ENCODE peak calls at places on chromosomes 7 and 10, in nine cellular contexts. Q is stimulated activated CD4-positive, alpha-beta T cell treated with anti-CD3 and anti-CD28 coated beads, Interleukin-2, amount 100 ng/mL, for 24 hours; C is fibroblast of gingiva; M is globus pallidus; Y is RPMI8226; R is cortex of kidney; J is HAP-1; G is activated CD4-positive, alpha-beta T cell treated with anti-CD3 and anti-CD28 coated beads, Interleukin-2, amount 50 U/mL, for 48 hours; O is stimulated activated CD8-positive, alpha-beta memory T cell treated with anti-CD3 and anti-CD28 coated beads, Interleukin-2, amount 100 ng/mL, for 1 hour. B is an unnamed sample.

GRCh38 chr7:55545496-55545895 is 26.8 kb downstream of the VOPP1 start:
- DNase-seq in Q (no peak), C (peak; percentile 26), M (no peak), Y (no peak), R (no peak), J (no peak), G (no peak), O (no peak), B (no peak)

GRCh38 chr10:101561068-101561915 is 26.8 kb downstream of the POLL start:
- DNase-seq in Q (no peak), C (no peak), M (no peak), Y (no peak), R (no peak), J (no peak), G (no peak), O (no peak), B (peak; percentile 12)

GRCh38 chr7:20786779-20787651 is at the start of gene SP8:
- DNase-seq in Q (no peak), C (no peak), M (no peak), Y (no peak), R (no peak), J (peak; percentile 69), G (peak; percentile 22), O (no peak), B (no peak)

GRCh38 chr10:78777466-78778256 is 291.1 kb upstream of the ZMIZ1 start:
- DNase-seq in Q (no peak), C (peak; percentile 21), M (peak; percentile 91), Y (no peak), R (no peak), J (no peak), G (no peak), O (no peak), B (no peak)

GRCh38 chr7:85736085-85736484 is 549.2 kb upstream of the SEMA3D start:
- DNase-seq in Q (no peak), C (no peak), M (no peak), Y (no peak), R (no peak), J (no peak), G (no peak), O (no peak), B (no peak)

GRCh38 chr7:131197920-131198610 is 129.6 kb upstream of the MKLN1 start:
- DNase-seq in Q (no peak), C (no peak), M (no peak), Y (no peak), R (no peak), J (peak; percentile 91), G (no peak), O (no peak), B (no peak)

GRCh38 chr7:74101061-74101681 is 17.6 kb downstream of the LIMK1 start:
- DNase-seq in Q (no peak), C (peak; percentile 27), M (no peak), Y (no peak), R (no peak), J (no peak), G (no peak), O (no peak), B (no peak)

GRCh38 chr10:45591262-45591661 is 81.3 kb downstream of the ZFAND4 start:
- DNase-seq in Q (no peak), C (no peak), M (no peak), Y (no peak), R (no peak), J (no peak), G (no peak), O (no peak), B (no peak)

GRCh38 chr10:70915206-70915605 is 26.8 kb upstream of the PCBD1 start:
- DNase-seq in Q (no peak), C (no peak), M (no peak), Y (no peak), R (no peak), J (no peak), G (no peak), O (no peak), B (no peak)

GRCh38 chr7:7688956-7689355 is 29.5 kb downstream of the RPA3 start:
- DNase-seq in Q (no peak), C (no peak), M (no peak), Y (no peak), R (no peak), J (no peak), G (no peak), O (no peak), B (no peak)